ENCODE peak calls at places on chromosomes 7 and 10, in seven cellular contexts. B is AG04450, T is progenitor cell of endocrine pancreas, R is bronchial epithelial cell, Y is glutamatergic neuron, L is foreskin fibroblast, H is tibial artery. F is an unnamed sample.

GRCh38 chr10:94489976-94490788 is 55.4 kb upstream of the HELLS start:
- DNase-seq in H (no peak), T (no peak), B (no peak), L (no peak), R (no peak), Y (no peak), F (no peak)

GRCh38 chr7:149720372-149721083 is 52.9 kb downstream of the ZNF467 start:
- DNase-seq in H (no peak), B (no peak), L (peak; percentile 41), Y (peak; percentile 74), R (no peak), T (no peak), F (no peak)

GRCh38 chr10:106625761-106626160 is 538.7 kb downstream of the SORCS1 start:
- DNase-seq in T (no peak), B (no peak), R (no peak), H (no peak), Y (peak; percentile 38), L (no peak), F (no peak)

GRCh38 chr7:2476776-2477446 is 713 bp upstream of the GRIFIN start:
- DNase-seq in T (no peak), L (no peak), H (no peak), R (no peak), Y (no peak), B (no peak), F (no peak)

GRCh38 chr7:77415822-77416620 is at the start of gene GSAP:
- DNase-seq in Y (peak; percentile 47), H (peak; percentile 77), B (no peak), L (peak; percentile 65), T (peak; percentile 42), R (no peak), F (no peak)

GRCh38 chr7:21867816-21868646 is 77.7 kb downstream of the CDCA7L start:
- DNase-seq in R (no peak), T (no peak), L (no peak), Y (no peak), B (no peak), H (no peak), F (no peak)

GRCh38 chr7:103687981-103688380 is 242.0 kb upstream of the SLC26A5 start:
- DNase-seq in B (no peak), H (no peak), R (no peak), L (no peak), Y (no peak), T (no peak), F (no peak)

GRCh38 chr7:144027070-144027469 is 21.7 kb upstream of the OR2A5 start:
- DNase-seq in T (no peak), B (no peak), H (no peak), R (peak; percentile 26), Y (no peak), L (peak; percentile 27), F (no peak)

GRCh38 chr7:98990356-98990755 is 112.0 kb downstream of the TRRAP start:
- DNase-seq in Y (no peak), L (no peak), B (no peak), H (peak; percentile 9), R (no peak), T (no peak), F (peak; percentile 49)

GRCh38 chr10:121721257-121721656 is 123.0 kb upstream of the FGFR2 start:
- DNase-seq in T (no peak), R (no peak), B (no peak), H (no peak), Y (no peak), L (no peak), F (no peak)

GRCh38 chr7:91287685-91288084 is 23.5 kb downstream of the FZD1 start:
- DNase-seq in H (peak; percentile 71), Y (no peak), B (no peak), R (no peak), L (peak; percentile 23), T (no peak), F (no peak)
- TF ChIP-seq CTCF in H (peak; percentile 30), Y (no peak), B (peak; percentile 7), R (no peak), L (no peak), T (no peak), F (no peak)

GRCh38 chr7:110204527-110204926 is 886.4 kb upstream of the LRRN3 start:
- DNase-seq in H (no peak), R (peak; percentile 5), L (peak; percentile 7), T (no peak), B (no peak), Y (peak; percentile 22), F (no peak)
- TF ChIP-seq CTCF in H (no peak), R (peak; percentile 24), L (no peak), T (peak; percentile 26), B (peak; percentile 35), Y (peak; percentile 24), F (peak; percentile 59)

DNA sequence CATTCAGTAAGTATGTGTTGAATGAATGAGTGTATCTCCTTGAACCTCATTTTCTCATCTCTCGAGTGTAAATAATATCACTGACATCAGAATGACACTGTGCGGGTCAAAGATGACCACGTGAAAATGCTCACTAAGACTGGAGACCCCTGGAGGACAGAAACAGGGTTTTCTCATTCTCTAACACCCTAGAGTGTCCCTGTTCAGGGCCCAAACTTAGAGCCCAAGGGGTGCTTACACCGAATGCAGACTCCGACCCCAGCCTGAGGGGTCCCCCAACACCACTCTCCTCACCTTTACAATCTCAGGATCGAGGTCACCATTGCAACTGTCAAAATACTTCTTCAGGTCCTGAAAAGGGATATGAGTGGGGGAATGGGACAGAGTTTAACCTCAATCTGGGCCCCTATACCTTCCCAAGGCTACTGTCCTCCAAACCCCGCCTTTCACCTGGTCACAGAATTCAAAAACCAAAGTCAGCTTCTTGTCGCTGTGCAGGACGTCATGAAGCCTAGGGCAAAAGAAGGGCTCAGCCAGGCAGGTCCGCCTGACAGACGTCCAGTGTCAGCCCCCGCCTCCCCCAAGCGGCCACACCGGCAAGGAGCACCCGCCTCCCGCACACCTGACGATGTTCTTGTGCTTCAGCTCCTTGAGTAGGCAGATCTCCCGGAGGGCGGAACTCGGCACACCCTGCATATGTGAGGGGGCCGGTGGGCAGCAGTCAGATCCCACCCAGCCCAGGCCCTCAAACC is 1.2 kb downstream of the CDK5 start:
- DNase-seq in H (no peak), L (no peak), Y (no peak), R (no peak), B (no peak), T (no peak), F (no peak)
- TF ChIP-seq CTCF in H (no peak), L (no peak), Y (peak; percentile 20), R (peak; percentile 25), B (peak; percentile 5), T (peak; percentile 30), F (peak; percentile 12)

DNA sequence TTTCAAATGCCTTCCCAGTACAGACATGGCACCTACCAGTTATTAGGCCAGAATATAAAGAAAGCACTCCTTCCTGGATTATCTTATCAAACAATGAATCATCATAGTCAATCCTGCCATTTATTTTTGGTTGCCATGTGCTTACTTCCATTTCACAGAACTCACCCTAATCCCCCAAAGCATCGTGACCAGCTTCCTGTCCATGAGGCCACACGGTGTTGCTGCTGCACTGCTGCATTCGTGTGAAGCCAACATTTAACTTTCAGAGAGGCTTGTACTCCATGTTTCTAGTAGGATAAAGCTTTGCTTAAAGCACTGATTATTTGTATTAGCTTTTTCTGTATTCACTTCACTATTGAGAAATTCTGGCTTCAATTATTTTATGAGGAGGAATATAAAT is 14.4 kb downstream of the COL28A1 start:
- DNase-seq in Y (no peak), R (peak; percentile 6), T (no peak), H (no peak), L (no peak), B (no peak), F (no peak)
- TF ChIP-seq CTCF in Y (no peak), R (no peak), T (no peak), H (no peak), L (no peak), B (no peak), F (no peak)

DNA sequence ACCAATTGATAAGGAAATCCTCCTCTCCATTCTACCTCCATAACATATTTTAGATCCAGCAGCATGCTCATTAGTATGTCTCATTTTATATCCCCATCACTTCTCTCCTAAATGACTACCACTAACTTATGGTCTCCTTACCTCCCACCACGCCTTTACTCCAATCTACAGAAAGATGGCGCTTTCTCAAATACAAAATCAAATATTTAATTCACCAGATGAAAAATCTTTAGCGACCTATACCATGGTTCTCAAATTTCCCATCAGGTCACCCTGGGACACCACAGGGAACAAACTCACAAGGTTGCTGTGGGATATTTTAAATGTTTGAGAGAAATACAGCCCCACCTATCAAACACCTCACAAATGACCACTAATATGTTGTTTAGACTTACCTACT is 27.0 kb upstream of the EBLN1 start:
- DNase-seq in R (no peak), L (no peak), B (no peak), Y (no peak), T (no peak), H (no peak), F (no peak)
- TF ChIP-seq CTCF in R (no peak), L (no peak), B (no peak), Y (no peak), T (no peak), H (no peak), F (peak; percentile 23)

GRCh38 chr7:158366346-158366745 is 221.3 kb downstream of the PTPRN2 start:
- DNase-seq in H (no peak), B (no peak), T (no peak), Y (no peak), R (no peak), L (no peak), F (peak; percentile 43)

GRCh38 chr7:158362912-158363905 is 224.4 kb downstream of the PTPRN2 start:
- DNase-seq in Y (no peak), T (peak; percentile 62), H (peak; percentile 59), R (no peak), L (no peak), B (no peak), F (peak; percentile 86)

GRCh38 chr7:158366916-158367633 is 220.5 kb downstream of the PTPRN2 start:
- DNase-seq in B (no peak), H (no peak), T (no peak), Y (no peak), R (no peak), L (no peak), F (peak; percentile 64)

GRCh38 chr7:158367634-158367982 is 220.0 kb downstream of the PTPRN2 start:
- DNase-seq in H (no peak), Y (no peak), R (no peak), T (no peak), L (no peak), B (no peak), F (no peak)

DNA sequence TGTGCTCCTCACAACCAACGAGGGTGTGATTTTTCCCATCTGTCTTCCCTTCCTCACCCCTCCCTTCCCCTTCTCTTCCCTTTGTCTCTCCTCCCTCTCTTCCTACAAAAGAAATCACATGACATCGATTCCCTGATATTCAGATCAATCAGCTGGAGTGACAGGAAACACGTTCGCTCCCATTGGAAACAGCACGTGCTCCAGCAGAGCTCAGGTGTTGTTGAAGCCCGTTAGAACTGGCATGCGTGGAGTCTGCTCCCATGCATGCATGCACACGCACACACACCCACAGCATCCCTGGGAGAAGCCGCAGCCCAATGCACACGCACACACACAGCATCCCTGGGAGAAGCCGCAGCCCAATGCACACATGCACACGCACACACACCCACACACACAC is 222.3 kb downstream of the PTPRN2 start:
- DNase-seq in R (no peak), L (no peak), H (peak; percentile 10), B (no peak), T (no peak), Y (no peak), F (peak; percentile 37)
- TF ChIP-seq CTCF in R (no peak), L (no peak), H (no peak), B (no peak), T (no peak), Y (no peak), F (no peak)

GRCh38 chr7:142323706-142324105 is 65.8 kb upstream of the PRSS58 start:
- DNase-seq in B (no peak), Y (peak; percentile 91), R (peak; percentile 25), L (no peak), T (peak; percentile 40), H (no peak), F (no peak)
- TF ChIP-seq CTCF in B (peak; percentile 12), Y (peak; percentile 83), R (peak; percentile 60), L (no peak), T (peak; percentile 56), H (no peak), F (peak; percentile 43)